ENCODE peak calls at places on chromosomes 7 and 10, in six cellular contexts. T is GM23248, N is SK-N-SH, H is PC-3, I is HCT116, S is MM.1S. A is an unnamed sample.

GRCh38 chr7:105655901-105656380 is 74.6 kb upstream of the EFCAB10 start:
- DNase-seq in T (no peak), N (no peak), H (no peak), I (no peak), S (no peak), A (no peak)

GRCh38 chr7:139125637-139126036 is 16.1 kb upstream of the ZC3HAV1 start:
- DNase-seq in T (no peak), N (no peak), H (no peak), I (no peak), S (no peak), A (no peak)

GRCh38 chr7:44537442-44537841 is 3.7 kb downstream of the NPC1L1 start:
- DNase-seq in T (no peak), N (no peak), H (no peak), I (no peak), S (no peak), A (no peak)

GRCh38 chr10:93458821-93459257 is 23.3 kb downstream of the MYOF start:
- DNase-seq in T (peak; percentile 100), N (no peak), H (peak; percentile 96), I (peak; percentile 97), S (no peak), A (peak; percentile 45)

GRCh38 chr10:102322914-102323313 is 72.6 kb upstream of the NFKB2 start:
- DNase-seq in T (no peak), N (no peak), H (no peak), I (no peak), S (peak; percentile 52), A (no peak)

GRCh38 chr7:31466036-31466435 is 47.9 kb upstream of the ITPRID1 start:
- DNase-seq in T (no peak), N (no peak), H (no peak), I (no peak), S (no peak), A (no peak)

GRCh38 chr7:51366930-51367613 is 50.5 kb upstream of the COBL start:
- DNase-seq in T (peak; percentile 69), N (peak; percentile 81), H (peak; percentile 75), I (no peak), S (peak; percentile 54), A (peak; percentile 87)

GRCh38 chr10:96906864-96907263 is 74.8 kb downstream of the LCOR start:
- DNase-seq in T (no peak), N (no peak), H (no peak), I (no peak), S (no peak), A (no peak)

GRCh38 chr10:68756766-68757165 is 35.7 kb downstream of the CCAR1 start:
- DNase-seq in T (peak; percentile 3), N (no peak), H (no peak), I (no peak), S (no peak), A (no peak)

GRCh38 chr10:77392851-77393250 is 244.8 kb downstream of the KCNMA1 start:
- DNase-seq in T (peak; percentile 100), N (no peak), H (peak; percentile 100), I (peak; percentile 50), S (no peak), A (no peak)

GRCh38 chr7:132130497-132130896 is 445.8 kb downstream of the PLXNA4 start:
- DNase-seq in T (no peak), N (no peak), H (peak; percentile 46), I (no peak), S (no peak), A (no peak)

GRCh38 chr10:26448706-26449435 is 10.7 kb downstream of the APBB1IP start:
- DNase-seq in T (no peak), N (no peak), H (peak; percentile 8), I (no peak), S (peak; percentile 68), A (no peak)

GRCh38 chr10:49010295-49010694 is 70.7 kb upstream of the LRRC18 start:
- DNase-seq in T (no peak), N (no peak), H (no peak), I (no peak), S (no peak), A (no peak)

GRCh38 chr10:102835007-102835482 is 2.2 kb downstream of the CYP17A1 start:
- DNase-seq in T (peak; percentile 77), N (peak; percentile 86), H (peak; percentile 83), I (peak; percentile 77), S (peak; percentile 71), A (peak; percentile 91)

GRCh38 chr7:13903997-13904396 is 85.5 kb downstream of the ETV1 start:
- DNase-seq in T (peak; percentile 77), N (no peak), H (no peak), I (no peak), S (no peak), A (no peak)

GRCh38 chr7:100475549-100475948 is 3.5 kb downstream of the TSC22D4 start:
- DNase-seq in T (no peak), N (peak; percentile 28), H (no peak), I (no peak), S (no peak), A (no peak)

GRCh38 chr10:11153766-11154165 is 136.1 kb downstream of the CELF2 start:
- DNase-seq in T (no peak), N (peak; percentile 26), H (no peak), I (no peak), S (no peak), A (no peak)

GRCh38 chr10:57338823-57339558 is 928.7 kb downstream of the IPMK start:
- DNase-seq in T (peak; percentile 60), N (peak; percentile 52), H (peak; percentile 86), I (no peak), S (peak; percentile 70), A (peak; percentile 50)

GRCh38 chr10:132562916-132563456 is 25.4 kb downstream of the INPP5A start:
- DNase-seq in T (no peak), N (no peak), H (no peak), I (no peak), S (no peak), A (no peak)

GRCh38 chr10:132564249-132564605 is 26.6 kb downstream of the INPP5A start:
- DNase-seq in T (no peak), N (no peak), H (no peak), I (no peak), S (no peak), A (no peak)

GRCh38 chr10:132565516-132566209 is 28.1 kb downstream of the INPP5A start:
- DNase-seq in T (no peak), N (no peak), H (peak; percentile 14), I (no peak), S (no peak), A (no peak)

GRCh38 chr10:132563485-132564248 is 26.1 kb downstream of the INPP5A start:
- DNase-seq in T (no peak), N (no peak), H (no peak), I (no peak), S (no peak), A (no peak)

GRCh38 chr10:132564690-132565089 is 27.1 kb downstream of the INPP5A start:
- DNase-seq in T (no peak), N (no peak), H (peak; percentile 27), I (no peak), S (no peak), A (no peak)
- TF ChIP-seq EZH2phosphoT487 in T (no peak), N (no peak), H (no peak), I (no peak), S (no peak), A (no peak)

GRCh38 chr10:35642793-35643114 is 658 bp upstream of the FZD8 start:
- DNase-seq in T (no peak), N (no peak), H (no peak), I (no peak), S (no peak), A (no peak)
- H3K9ac ChIP-seq in T (peak overlapping the region; percentile 70), N (peak overlapping the region; percentile 36), H (peak overlapping the region; percentile 86), I (no peak overlapping the region), S (peak overlapping the region; percentile 51), A (no peak overlapping the region)

GRCh38 chr10:73494877-73495225 is 973 bp downstream of the PPP3CB start:
- DNase-seq in T (peak; percentile 53), N (no peak), H (no peak), I (no peak), S (no peak), A (no peak)

GRCh38 chr10:73494213-73494612 is 1.6 kb downstream of the PPP3CB start:
- DNase-seq in T (no peak), N (no peak), H (no peak), I (no peak), S (no peak), A (no peak)

GRCh38 chr10:73495884-73496674 is at the start of gene PPP3CB:
- DNase-seq in T (peak; percentile 96), N (peak; percentile 95), H (peak; percentile 100), I (peak; percentile 94), S (peak; percentile 95), A (peak; percentile 96)

GRCh38 chr10:73495226-73495883 is 469 bp downstream of the PPP3CB start:
- DNase-seq in T (peak; percentile 93), N (peak; percentile 89), H (peak; percentile 100), I (peak; percentile 77), S (peak; percentile 94), A (peak; percentile 82)

GRCh38 chr10:73493781-73494180 is 2.0 kb downstream of the PPP3CB start:
- DNase-seq in T (peak; percentile 67), N (no peak), H (peak; percentile 82), I (no peak), S (no peak), A (no peak)
- H3K4me3 ChIP-seq in T (peak overlapping the region; percentile 92), N (peak overlapping the region; percentile 5), H (peak overlapping the region; percentile 83), I (no peak overlapping the region), S (no peak overlapping the region), A (peak overlapping the region; percentile 94)

GRCh38 chr10:61454541-61454940 is 1.4 kb upstream of the TMEM26 start:
- DNase-seq in T (no peak), N (no peak), H (no peak), I (no peak), S (no peak), A (no peak)

GRCh38 chr10:61456095-61456789 is 3.1 kb upstream of the TMEM26 start:
- DNase-seq in T (no peak), N (no peak), H (no peak), I (no peak), S (no peak), A (no peak)

GRCh38 chr10:61451357-61451756 is 1.8 kb downstream of the TMEM26 start:
- DNase-seq in T (no peak), N (no peak), H (no peak), I (no peak), S (no peak), A (no peak)

GRCh38 chr10:61452229-61452651 is 941 bp downstream of the TMEM26 start:
- DNase-seq in T (no peak), N (peak; percentile 50), H (no peak), I (no peak), S (no peak), A (peak; percentile 62)

DNA sequence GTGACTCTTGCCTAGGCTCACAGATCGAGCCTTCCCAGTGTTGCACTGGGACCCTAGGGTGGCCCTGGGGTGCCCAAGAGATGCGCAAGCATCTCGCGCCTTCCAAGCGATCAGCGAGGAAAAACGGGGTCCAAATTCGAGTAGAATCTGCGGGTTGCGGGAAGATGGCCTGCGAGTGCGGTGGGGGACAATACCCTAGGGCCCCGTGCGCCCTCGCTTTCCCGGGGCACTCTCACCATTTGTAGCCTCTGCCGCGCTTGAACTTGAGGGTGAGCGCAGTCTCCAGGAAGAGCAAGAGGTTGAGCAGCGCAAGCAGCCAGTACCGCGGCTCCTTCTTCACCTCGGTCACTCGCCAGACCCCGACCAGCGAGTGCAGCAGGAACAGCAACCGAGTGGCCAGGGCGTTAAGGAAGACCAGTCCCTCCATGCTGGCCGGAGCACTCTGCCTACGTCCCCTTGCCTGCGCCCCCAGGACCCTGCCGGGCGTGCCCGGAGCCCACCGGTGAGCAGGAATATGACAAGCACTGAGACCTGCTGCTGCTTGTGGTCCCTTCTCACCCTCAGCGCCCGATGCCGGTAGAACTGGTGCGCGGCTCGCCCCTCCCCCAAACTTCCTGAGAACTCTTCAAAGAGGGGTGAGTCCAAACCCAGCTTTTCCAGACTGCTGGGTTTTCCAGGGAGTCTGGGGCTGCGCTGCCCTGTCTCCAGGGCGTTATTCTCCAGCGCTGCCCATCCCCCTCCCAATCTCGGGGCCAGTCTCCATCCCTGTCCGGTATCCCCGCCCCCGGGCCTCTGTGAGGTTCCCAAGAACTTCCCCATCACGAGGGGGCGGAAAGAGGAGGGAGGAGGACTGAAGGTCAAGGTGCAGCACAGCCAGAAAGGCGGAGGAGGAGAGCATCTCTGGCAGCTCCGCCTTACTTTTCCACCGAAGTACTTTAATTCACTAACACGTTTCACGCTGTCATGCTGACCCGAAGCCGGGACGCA is at the start of gene TMEM26:
- DNase-seq in T (peak; percentile 59), N (peak; percentile 69), H (no peak), I (no peak), S (no peak), A (peak; percentile 57)
- TF ChIP-seq EZH2phosphoT487 in T (no peak), N (no peak), H (no peak), I (no peak), S (no peak), A (peak; percentile 65)

A was measured in neural progenitor cell.